ENCODE peak calls at places on chromosomes 7 and 10, in eight cellular contexts. W is sigmoid colon, U is endothelial cell, Y is cardiac muscle cell, K is stomach, X is HFF-Myc, C is DND-41, G is suprapubic skin. F is an unnamed sample.
A peak's percentile ranks its signal among the peaks of the same experiment; 100 is the strongest.

GRCh38 chr10:29736325-29737208 is 101.8 kb upstream of the SVIL start:
- DNase-seq in Y (peak; percentile 56), G (peak; percentile 79), W (peak; percentile 88), C (no peak), X (no peak), U (peak; percentile 73), K (peak; percentile 67), F (no peak)

GRCh38 chr10:49134327-49134726 is 506 bp upstream of the FAM170B start:
- DNase-seq in W (no peak), X (no peak), C (peak; percentile 16), Y (no peak), K (no peak), G (no peak), U (no peak), F (no peak)

GRCh38 chr10:96093948-96094347 is 36.1 kb upstream of the ZNF518A start:
- DNase-seq in G (no peak), X (no peak), Y (no peak), W (no peak), U (no peak), C (no peak), K (no peak), F (no peak)

GRCh38 chr10:15320118-15320517 is 51.0 kb downstream of the FAM171A1 start:
- DNase-seq in G (no peak), K (no peak), Y (no peak), X (no peak), U (no peak), C (no peak), W (no peak), F (no peak)

GRCh38 chr7:158821173-158822021 is 7.9 kb downstream of the ESYT2 start:
- DNase-seq in U (no peak), X (peak; percentile 72), Y (peak; percentile 75), C (peak; percentile 44), G (no peak), K (no peak), W (no peak), F (no peak)

GRCh38 chr7:70353310-70353947 is 755.2 kb downstream of the AUTS2 start:
- DNase-seq in X (no peak), Y (no peak), G (no peak), W (no peak), C (no peak), K (no peak), U (no peak), F (no peak)

GRCh38 chr10:76675951-76676587 is 961.5 kb downstream of the KCNMA1 start:
- DNase-seq in U (no peak), W (peak; percentile 85), X (no peak), G (peak; percentile 73), C (no peak), Y (peak; percentile 8), K (no peak), F (no peak)

GRCh38 chr10:114031113-114031512 is 12.6 kb upstream of the ADRB1 start:
- DNase-seq in W (no peak), C (no peak), U (no peak), Y (no peak), K (no peak), X (no peak), G (no peak), F (no peak)

GRCh38 chr7:105623378-105623777 is 42.1 kb upstream of the EFCAB10 start:
- DNase-seq in C (no peak), Y (no peak), X (no peak), G (no peak), W (peak; percentile 9), U (no peak), K (no peak), F (no peak)

GRCh38 chr7:92833024-92833765 is 3.2 kb downstream of the CDK6 start:
- DNase-seq in Y (peak; percentile 86), U (peak; percentile 84), X (peak; percentile 44), G (peak; percentile 90), C (peak; percentile 86), W (peak; percentile 91), K (peak; percentile 92), F (peak; percentile 94)

GRCh38 chr10:76080991-76081390 is 649.6 kb downstream of the LRMDA start:
- DNase-seq in X (no peak), G (no peak), W (no peak), U (no peak), C (no peak), Y (peak; percentile 17), K (no peak), F (no peak)

GRCh38 chr7:80453699-80454340 is 58.0 kb downstream of the GNAT3 start:
- DNase-seq in X (peak; percentile 12), K (no peak), G (no peak), U (no peak), C (no peak), Y (peak; percentile 58), W (no peak), F (no peak)

GRCh38 chr7:141039366-141039765 is 24.6 kb upstream of the MRPS33 start:
- DNase-seq in G (no peak), W (no peak), U (no peak), X (no peak), Y (no peak), C (no peak), K (no peak), F (no peak)

GRCh38 chr10:95454356-95454755 is 106.8 kb downstream of the SORBS1 start:
- DNase-seq in G (no peak), U (no peak), K (no peak), W (no peak), X (no peak), C (no peak), Y (no peak), F (no peak)

GRCh38 chr10:124827474-124827873 is 25.9 kb downstream of the ABRAXAS2 start:
- DNase-seq in X (no peak), W (no peak), C (no peak), U (no peak), Y (peak; percentile 47), G (no peak), K (no peak), F (no peak)

GRCh38 chr7:11831727-11832495 is at the start of gene THSD7A:
- DNase-seq in U (peak; percentile 79), C (no peak), G (peak; percentile 60), W (peak; percentile 66), Y (peak; percentile 72), X (no peak), K (peak; percentile 54), F (peak; percentile 67)
- TF ChIP-seq CTCF in U (no peak), C (no peak), G (no peak), W (no peak), Y (no peak), X (no peak), K (no peak), F (peak; percentile 30)

DNA sequence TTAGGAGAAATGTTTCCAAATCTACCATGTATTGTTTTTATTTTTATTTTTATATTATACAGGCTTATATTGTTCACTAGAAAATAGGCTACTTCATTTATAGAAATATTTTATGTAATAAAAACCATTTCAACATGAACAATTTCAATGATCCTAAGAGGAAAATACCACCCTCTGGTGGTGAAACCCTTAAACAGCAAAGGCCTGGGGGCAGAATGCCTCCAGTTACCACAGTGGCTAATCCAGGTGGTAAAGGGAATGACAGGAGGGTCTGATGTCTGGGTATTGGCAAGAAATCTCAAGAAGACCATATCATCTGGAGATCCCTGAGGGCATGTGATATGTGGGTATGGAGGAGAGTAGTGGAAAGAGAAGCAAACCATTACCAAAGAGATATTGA is 19.3 kb downstream of the MACC1 start:
- DNase-seq in G (no peak), C (no peak), U (no peak), W (no peak), X (no peak), Y (no peak), K (no peak), F (no peak)
- TF ChIP-seq CTCF in G (no peak), C (peak; percentile 31), U (peak; percentile 69), W (no peak), X (peak; percentile 26), Y (peak; percentile 29), K (no peak), F (peak; percentile 51)

GRCh38 chr7:19339512-19339911 is 194.3 kb upstream of the FERD3L start:
- DNase-seq in G (no peak), U (no peak), K (no peak), X (no peak), W (no peak), C (no peak), Y (no peak), F (no peak)

DNA sequence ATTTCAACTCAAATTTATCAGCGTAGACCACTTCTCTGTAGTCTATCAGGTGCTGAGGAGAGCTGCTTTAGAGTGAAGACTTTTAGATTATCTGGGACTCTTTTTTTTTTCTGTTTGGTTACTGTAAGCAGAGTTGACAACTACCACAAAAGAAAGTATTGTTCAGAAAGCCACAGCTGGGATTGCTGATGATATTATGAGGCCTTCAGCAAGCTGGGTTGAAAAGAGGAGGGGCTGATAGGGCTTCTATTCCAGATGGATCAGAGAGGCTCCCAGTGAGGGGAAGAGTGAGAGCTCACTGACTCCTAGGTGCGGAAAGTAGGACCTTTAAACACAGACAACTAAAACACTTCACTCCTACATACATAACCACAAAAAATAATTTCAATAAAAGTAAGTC is 188.5 kb upstream of the FERD3L start:
- DNase-seq in Y (peak; percentile 10), X (no peak), C (no peak), G (no peak), U (no peak), W (no peak), K (no peak), F (no peak)
- TF ChIP-seq CTCF in Y (no peak), X (no peak), C (no peak), G (no peak), U (no peak), W (no peak), K (no peak), F (no peak)

GRCh38 chr10:53786236-53786635 is 1013.7 kb upstream of the MBL2 start:
- DNase-seq in G (no peak), U (peak; percentile 6), K (no peak), W (no peak), C (no peak), Y (no peak), X (no peak), F (no peak)
- TF ChIP-seq CTCF in G (no peak), U (peak; percentile 43), K (no peak), W (no peak), C (peak; percentile 14), Y (no peak), X (peak; percentile 13), F (peak; percentile 43)

GRCh38 chr7:28536259-28536658 is 123.9 kb downstream of the CREB5 start:
- DNase-seq in U (peak; percentile 9), W (peak; percentile 75), Y (peak; percentile 51), C (no peak), G (no peak), X (no peak), K (no peak), F (no peak)
- TF ChIP-seq CTCF in U (no peak), W (peak; percentile 36), Y (peak; percentile 55), C (no peak), G (peak; percentile 15), X (peak; percentile 35), K (no peak), F (peak; percentile 72)

F was measured in chondrocyte.